ENCODE peak calls at places on chromosomes 16 and 17, in ten cellular contexts. L, B, R, I, K, T, S, P, H and X are unnamed samples.

GRCh38 chr16:77850637-77851330 is 62.4 kb downstream of the VAT1L start:
- DNase-seq in L (no peak), B (no peak), R (no peak), I (no peak), K (no peak), T (no peak), S (no peak), P (no peak), H (no peak), X (peak)

GRCh38 chr17:39972271-39972670 is 8.3 kb upstream of the PSMD3 start:
- DNase-seq in L (no peak), B (no peak), R (no peak), I (no peak), K (no peak), T (no peak), S (no peak), P (peak), H (no peak), X (peak)

GRCh38 chr16:10938321-10938720 is 3.9 kb downstream of the DEXI start:
- DNase-seq in L (no peak), B (no peak), R (no peak), I (no peak), K (no peak), T (no peak), S (no peak), P (no peak), H (peak), X (peak)

GRCh38 chr17:28399808-28400207 is 6.2 kb downstream of the SLC46A1 start:
- DNase-seq in L (no peak), B (no peak), R (no peak), I (no peak), K (no peak), T (no peak), S (no peak), P (no peak), H (no peak), X (no peak)

GRCh38 chr16:47139561-47140185 is 4.1 kb downstream of the NETO2 start:
- DNase-seq in L (no peak), B (no peak), R (no peak), I (no peak), K (no peak), T (no peak), S (no peak), P (no peak), H (no peak), X (peak)

GRCh38 chr16:17775061-17775460 is 304.3 kb upstream of the XYLT1 start:
- DNase-seq in L (no peak), B (no peak), R (no peak), I (no peak), K (no peak), T (no peak), S (no peak), P (no peak), H (no peak), X (peak)

GRCh38 chr16:4633910-4634635 is 9.4 kb downstream of the MGRN1 start:
- DNase-seq in L (no peak), B (no peak), R (no peak), I (no peak), K (no peak), T (no peak), S (no peak), P (no peak), H (no peak), X (no peak)

GRCh38 chr17:18231156-18231555 is 5.7 kb downstream of the LLGL1 start:
- DNase-seq in L (no peak), B (no peak), R (peak), I (no peak), K (no peak), T (no peak), S (no peak), P (no peak), H (no peak), X (no peak)

DNA sequence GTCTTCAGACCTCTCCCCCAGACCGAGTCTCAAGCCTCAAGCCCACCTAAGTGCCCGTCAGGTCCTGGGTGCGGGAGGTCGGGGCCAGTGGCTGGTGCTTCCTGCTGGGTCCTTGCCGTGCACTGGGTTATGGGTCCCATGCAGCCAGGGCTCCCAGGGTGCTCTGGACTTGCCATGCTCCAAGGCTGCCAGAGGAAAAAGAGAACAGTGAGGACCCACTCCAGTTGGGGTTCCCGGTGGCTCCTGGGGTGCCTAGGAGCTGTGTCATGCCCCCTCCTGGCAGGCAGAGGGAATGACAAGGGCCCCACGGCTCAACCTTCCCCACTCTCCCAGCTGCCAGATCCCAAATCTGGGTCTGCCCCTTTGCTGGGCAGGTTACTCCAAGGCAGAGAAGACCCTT is 3.8 kb downstream of the SNX20 start:
- DNase-seq in L (no peak), B (no peak), R (peak), I (no peak), K (no peak), T (no peak), S (no peak), P (no peak), H (no peak), X (no peak)
- TF ChIP-seq CTCF in L (no peak), B (peak), R (peak), I (peak), K (no peak), T (peak), S (peak), P (no peak), H (peak), X (peak)

GRCh38 chr16:67539271-67539670 is 10.6 kb downstream of the RIPOR1 start:
- DNase-seq in L (no peak), B (no peak), R (peak), I (no peak), K (no peak), T (no peak), S (no peak), P (no peak), H (no peak), X (no peak)

GRCh38 chr16:67535201-67535600 is 6.6 kb downstream of the RIPOR1 start:
- DNase-seq in L (no peak), B (no peak), R (no peak), I (no peak), K (no peak), T (no peak), S (no peak), P (no peak), H (no peak), X (no peak)

GRCh38 chr16:67538666-67539101 is 10.1 kb downstream of the RIPOR1 start:
- DNase-seq in L (no peak), B (no peak), R (peak), I (no peak), K (no peak), T (no peak), S (no peak), P (no peak), H (no peak), X (no peak)

GRCh38 chr16:67537636-67538591 is 9.3 kb downstream of the RIPOR1 start:
- DNase-seq in L (peak), B (no peak), R (peak), I (no peak), K (no peak), T (no peak), S (no peak), P (no peak), H (peak), X (no peak)

GRCh38 chr16:67537270-67537635 is 8.6 kb downstream of the RIPOR1 start:
- DNase-seq in L (peak), B (no peak), R (peak), I (no peak), K (peak), T (no peak), S (no peak), P (no peak), H (peak), X (peak)
- H3K4me3 ChIP-seq in L (peak), B (no peak), R (peak), I (peak), K (peak), T (peak), S (peak), P (no peak), H (peak), X (peak)

DNA sequence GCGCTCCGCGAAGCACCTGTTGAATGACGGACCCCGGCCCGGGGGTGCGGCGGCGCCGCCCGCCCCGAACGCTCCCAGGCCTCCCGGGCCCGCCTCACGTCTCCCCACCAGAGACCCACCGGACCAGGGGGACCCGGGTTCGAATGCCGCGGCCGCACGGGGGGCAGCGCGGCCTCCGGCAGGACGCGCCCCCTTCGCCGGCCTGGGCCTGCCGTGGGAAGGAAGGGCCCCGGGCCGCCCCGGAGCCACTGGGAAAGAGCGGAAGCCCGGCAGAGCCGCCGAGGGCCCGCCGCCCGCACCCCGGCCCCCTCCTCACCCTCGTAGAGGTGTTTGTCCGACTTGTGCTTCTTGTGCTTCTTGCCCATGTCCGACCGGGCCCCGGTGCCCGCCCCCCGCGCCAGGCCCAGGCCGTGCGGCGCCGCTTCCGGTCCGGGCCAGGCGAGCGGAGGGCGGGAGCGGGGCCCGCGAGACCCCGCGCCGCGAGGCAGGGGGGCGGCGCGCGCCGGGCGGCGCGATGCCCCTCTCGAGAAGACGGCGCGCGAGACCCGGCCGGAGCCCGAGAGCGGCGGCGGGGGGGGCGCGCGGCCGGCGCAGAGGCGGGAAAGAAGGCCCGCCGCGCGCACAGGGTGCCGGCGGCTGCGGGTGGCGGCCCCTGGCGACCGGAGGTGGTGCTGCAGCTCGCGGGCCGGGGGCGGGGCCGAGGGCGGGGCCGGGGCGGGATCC is at the start of gene BRD7:
- DNase-seq in L (peak), B (peak), R (peak), I (peak), K (no peak), T (no peak), S (no peak), P (peak), H (peak), X (peak)
- TF ChIP-seq CTCF in L (no peak), B (peak), R (peak), I (no peak), K (no peak), T (peak), S (peak), P (no peak), H (peak), X (no peak)

GRCh38 chr16:15533386-15533785 is 99.0 kb downstream of the BMERB1 start:
- DNase-seq in L (no peak), B (no peak), R (peak), I (no peak), K (no peak), T (no peak), S (no peak), P (no peak), H (no peak), X (no peak)
- H3K4me3 ChIP-seq in L (no peak), B (no peak), R (no peak), I (no peak), K (no peak), T (no peak), S (no peak), P (no peak), H (no peak), X (no peak)

GRCh38 chr17:13476722-13477121 is 125.0 kb downstream of the HS3ST3A1 start:
- DNase-seq in L (no peak), B (no peak), R (no peak), I (no peak), K (no peak), T (no peak), S (no peak), P (no peak), H (no peak), X (peak)
- TF ChIP-seq CTCF in L (no peak), B (no peak), R (no peak), I (no peak), K (no peak), T (no peak), S (no peak), P (no peak), H (no peak), X (no peak)

DNA sequence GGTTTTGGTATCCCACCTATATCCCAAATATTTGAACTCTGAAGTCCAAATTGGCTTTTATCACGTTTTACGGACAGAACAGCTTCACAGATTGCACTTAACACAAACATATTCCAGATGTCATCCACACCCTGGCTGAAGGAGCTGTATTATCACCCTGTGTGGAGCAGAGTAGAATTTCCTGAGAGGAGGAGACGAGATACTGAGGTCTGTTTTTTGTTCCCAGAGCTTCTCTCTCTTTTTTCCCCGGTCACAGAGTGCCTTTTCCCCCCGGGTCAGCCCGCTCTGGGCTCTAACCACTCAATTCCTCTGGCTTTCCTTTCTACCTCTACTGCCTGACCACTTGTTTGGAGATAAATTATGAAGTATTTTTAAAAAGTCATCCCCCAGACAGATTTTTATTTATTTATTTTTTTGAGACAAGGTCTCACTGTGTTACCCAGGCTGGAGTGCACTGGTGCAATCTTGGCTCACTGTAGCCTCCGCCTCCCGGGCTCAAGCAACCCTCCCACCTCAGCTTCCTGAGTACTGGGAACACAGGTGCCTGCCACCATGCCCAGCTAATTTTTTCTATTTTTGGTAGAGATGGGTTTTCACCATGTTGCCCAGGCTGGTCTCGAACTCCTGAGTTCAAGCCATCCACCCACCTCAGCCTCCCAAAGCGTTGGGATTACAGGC is 30.7 kb downstream of the DNAH2 start:
- DNase-seq in L (peak), B (no peak), R (no peak), I (no peak), K (no peak), T (no peak), S (no peak), P (no peak), H (no peak), X (peak)
- H3K4me3 ChIP-seq in L (no peak), B (no peak), R (no peak), I (no peak), K (no peak), T (no peak), S (peak), P (no peak), H (no peak), X (no peak)

DNA sequence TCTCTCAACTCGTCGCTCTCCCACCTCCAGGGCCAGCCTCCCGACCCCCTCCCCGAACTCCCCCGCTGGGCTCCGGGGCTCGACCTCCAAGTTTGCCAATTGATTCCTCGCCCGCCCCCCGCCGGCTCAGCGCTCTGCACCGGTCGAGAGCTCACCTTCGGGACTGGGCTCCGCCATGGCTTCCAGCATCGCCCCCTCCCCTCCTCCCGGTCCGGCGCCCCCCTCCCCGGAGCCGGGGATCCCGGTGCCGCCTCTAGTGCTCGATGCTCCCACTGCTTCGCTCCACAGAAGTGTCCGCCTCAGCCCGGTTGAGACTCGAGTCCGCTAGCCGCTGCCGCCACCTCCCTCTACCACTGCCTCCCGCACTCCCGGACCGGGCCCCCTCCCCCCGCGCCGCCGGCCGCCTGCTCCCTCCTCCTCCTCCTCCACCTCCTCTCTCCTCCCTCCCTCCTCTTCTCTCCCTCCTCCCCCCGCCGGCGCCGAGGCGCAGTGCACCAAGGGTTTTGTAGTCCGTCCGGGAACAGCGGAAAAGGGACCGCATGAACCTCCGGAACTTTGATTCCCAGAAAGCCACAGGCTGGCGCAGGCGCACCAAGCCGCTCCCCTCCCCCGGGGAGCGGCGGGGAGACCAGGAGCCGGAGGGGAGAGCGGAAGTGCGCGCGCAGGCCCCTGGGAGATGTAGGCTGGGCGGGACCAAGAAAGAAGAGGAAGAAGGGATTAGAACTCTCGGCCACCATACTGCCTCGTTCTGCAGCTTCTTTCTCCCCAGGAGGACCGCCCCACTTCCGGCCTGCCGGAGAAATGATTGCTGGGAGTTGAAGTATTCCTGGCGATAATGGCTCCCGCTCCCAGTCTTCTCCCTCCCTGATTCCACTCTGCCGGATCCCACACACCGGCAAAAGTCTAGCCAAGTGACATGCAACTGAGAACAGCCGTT is at the start of gene PHF23:
- DNase-seq in L (peak), B (peak), R (peak), I (peak), K (peak), T (peak), S (peak), P (peak), H (peak), X (peak)
- TF ChIP-seq CTCF in L (no peak), B (no peak), R (no peak), I (no peak), K (peak), T (no peak), S (no peak), P (no peak), H (no peak), X (no peak)

DNA sequence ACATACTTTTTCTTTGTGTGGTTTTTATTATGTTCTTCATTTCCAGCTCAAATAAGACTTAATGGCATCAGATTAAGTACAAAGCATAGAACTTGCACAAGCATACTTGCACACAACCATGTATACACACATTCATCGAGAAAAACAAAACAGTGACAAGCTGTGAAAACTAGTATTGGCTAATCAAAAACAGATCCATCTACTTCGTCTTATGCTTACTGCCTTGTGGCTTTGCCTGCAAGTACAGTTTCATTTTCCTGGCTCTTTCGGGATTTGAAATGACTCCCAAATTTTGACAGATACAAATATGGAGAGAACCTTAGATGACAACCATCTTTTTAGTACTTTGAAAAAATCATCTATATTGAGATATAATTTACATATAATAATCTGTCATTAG is 338.3 kb downstream of the BCAS3 start:
- DNase-seq in L (no peak), B (no peak), R (no peak), I (no peak), K (no peak), T (no peak), S (no peak), P (no peak), H (no peak), X (peak)
- H3K4me3 ChIP-seq in L (no peak), B (no peak), R (no peak), I (no peak), K (no peak), T (no peak), S (no peak), P (no peak), H (no peak), X (no peak)

GRCh38 chr17:73650147-73650546 is 5.9 kb upstream of the SDK2 start:
- DNase-seq in L (no peak), B (no peak), R (peak), I (peak), K (no peak), T (no peak), S (no peak), P (peak), H (no peak), X (peak)
- TF ChIP-seq CTCF in L (no peak), B (peak), R (peak), I (peak), K (no peak), T (no peak), S (no peak), P (peak), H (no peak), X (peak)

DNA sequence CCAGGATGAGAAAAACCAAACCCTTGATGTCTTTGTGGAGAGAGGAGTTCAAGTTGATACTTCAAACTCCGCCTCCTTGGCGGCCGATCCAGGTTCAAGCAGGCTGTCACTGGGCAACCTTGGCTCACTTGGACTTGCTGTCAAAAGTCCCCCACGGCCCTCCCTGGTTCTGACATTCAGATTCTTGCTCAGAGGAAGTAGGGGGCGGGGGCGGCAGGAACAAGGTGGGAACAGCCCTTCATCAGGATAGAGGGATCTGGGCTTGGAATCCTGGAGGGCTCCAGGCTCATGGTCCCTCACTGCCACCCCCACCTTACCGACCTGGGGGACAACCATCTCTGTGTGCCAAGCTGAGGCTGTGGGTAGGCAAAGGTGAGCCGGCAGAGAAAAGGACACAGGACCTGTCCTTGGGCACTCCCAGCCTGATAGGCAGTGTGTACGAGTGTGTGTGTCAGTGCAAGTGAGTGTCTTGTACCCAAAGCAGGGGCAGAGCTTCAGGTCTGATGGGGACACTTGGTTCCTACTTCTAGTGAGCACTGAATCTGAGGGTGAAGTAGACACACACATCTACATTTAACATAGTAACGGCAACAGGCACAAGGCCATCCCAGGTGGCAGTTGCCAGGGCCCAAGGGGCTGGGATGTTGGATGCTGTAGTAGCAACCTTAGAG is 6.6 kb upstream of the TSPOAP1 start:
- DNase-seq in L (no peak), B (no peak), R (no peak), I (no peak), K (no peak), T (no peak), S (no peak), P (peak), H (peak), X (no peak)
- H3K4me3 ChIP-seq in L (no peak), B (no peak), R (no peak), I (no peak), K (no peak), T (no peak), S (no peak), P (peak), H (peak), X (no peak)